ENCODE peak calls at places on chromosomes 5 and 9, in five cellular contexts. R is H1, G is GM12878, O is K562, T is HepG2. J is an unnamed sample.

GRCh38 chr5:170424629-170425028 is 35.5 kb upstream of the KCNMB1 start:
- DNase-seq in R (no peak), G (no peak), O (no peak), T (no peak), J (no peak)

GRCh38 chr9:115220339-115221009 is 102.5 kb upstream of the TNC start:
- DNase-seq in R (no peak), G (no peak), O (no peak), T (no peak), J (no peak)

GRCh38 chr5:35004200-35004599 is 43.5 kb downstream of the AGXT2 start:
- DNase-seq in R (no peak), G (no peak), O (no peak), T (no peak), J (no peak)

GRCh38 chr5:137144656-137145055 is 354.5 kb downstream of the SPOCK1 start:
- DNase-seq in R (no peak), G (no peak), O (no peak), T (no peak), J (no peak)

GRCh38 chr5:158979749-158980521 is 119.8 kb downstream of the EBF1 start:
- DNase-seq in R (no peak), G (no peak), O (no peak), T (no peak), J (no peak)

GRCh38 chr9:124503713-124504529 is 3.3 kb downstream of the NR5A1 start:
- DNase-seq in R (no peak), G (no peak), O (no peak), T (no peak), J (no peak)

GRCh38 chr5:79753087-79753486 is 63.5 kb downstream of the CMYA5 start:
- DNase-seq in R (no peak), G (no peak), O (no peak), T (no peak), J (no peak)

GRCh38 chr5:137221914-137222313 is 277.2 kb downstream of the SPOCK1 start:
- DNase-seq in R (no peak), G (no peak), O (no peak), T (no peak), J (no peak)

GRCh38 chr5:10018670-10019069 is 231.0 kb downstream of the ATPSCKMT start:
- DNase-seq in R (no peak), G (no peak), O (no peak), T (no peak), J (no peak)

GRCh38 chr5:39661026-39661779 is 236.4 kb upstream of the DAB2 start:
- DNase-seq in R (no peak), G (no peak), O (no peak), T (no peak), J (no peak)

GRCh38 chr9:81841326-81841725 is 86.9 kb upstream of the SPATA31D4 start:
- DNase-seq in R (no peak), G (no peak), O (no peak), T (no peak), J (no peak)

GRCh38 chr9:23375511-23375910 is 450.5 kb downstream of the ELAVL2 start:
- DNase-seq in R (no peak), G (no peak), O (no peak), T (no peak), J (no peak)

GRCh38 chr5:109281136-109281690 is 128.6 kb downstream of the PJA2 start:
- DNase-seq in R (no peak), G (no peak), O (no peak), T (no peak), J (no peak)

GRCh38 chr9:127386249-127386648 is 10.7 kb upstream of the SLC2A8 start:
- DNase-seq in R (no peak), G (no peak), O (no peak), T (no peak), J (no peak)

GRCh38 chr5:1484416-1485319 is 39.1 kb downstream of the LPCAT1 start:
- DNase-seq in R (no peak), G (peak), O (no peak), T (no peak), J (no peak)

GRCh38 chr9:22817181-22817580 is 370.6 kb downstream of the DMRTA1 start:
- DNase-seq in R (no peak), G (no peak), O (no peak), T (no peak), J (no peak)

GRCh38 chr9:77750981-77751340 is 102.8 kb upstream of the GNA14 start:
- DNase-seq in R (no peak), G (no peak), O (no peak), T (no peak), J (no peak)

GRCh38 chr9:96460470-96460869 is 10.5 kb downstream of the HABP4 start:
- DNase-seq in R (no peak), G (no peak), O (no peak), T (no peak), J (no peak)

GRCh38 chr9:14779566-14780022 is 57.1 kb upstream of the CER1 start:
- DNase-seq in R (no peak), G (no peak), O (no peak), T (no peak), J (no peak)

GRCh38 chr9:90455316-90455715 is 187.3 kb downstream of the DIRAS2 start:
- DNase-seq in R (no peak), G (no peak), O (no peak), T (no peak), J (no peak)

GRCh38 chr9:79763861-79764260 is 192.1 kb downstream of the TLE4 start:
- DNase-seq in R (no peak), G (no peak), O (no peak), T (no peak), J (no peak)
- TF ChIP-seq ATF3 in R (no peak), G (no peak), O (no peak), T (no peak), J (no peak)

DNA sequence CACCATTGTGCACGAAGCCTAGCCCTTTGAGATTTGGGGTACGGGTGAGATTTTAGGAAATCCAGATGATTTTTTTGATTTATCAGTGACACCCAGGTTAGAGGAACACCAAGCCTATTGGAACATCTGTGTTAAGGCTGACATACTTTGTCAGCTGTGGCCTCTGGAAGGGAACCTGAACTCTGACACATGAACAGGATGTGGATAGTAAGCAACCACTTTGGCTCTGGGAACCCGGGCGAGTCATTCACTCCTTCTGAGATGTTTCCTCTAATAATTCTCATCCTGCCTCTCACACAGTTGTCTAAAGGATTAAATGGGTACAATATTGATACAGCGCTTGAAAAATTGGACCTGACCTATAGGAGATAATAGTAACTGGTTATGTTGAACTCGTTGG is 67.8 kb downstream of the FGF1 start:
- DNase-seq in R (no peak), G (no peak), O (no peak), T (no peak), J (no peak)
- TF ChIP-seq SIN3A in R (no peak), G (no peak), O (no peak), T (no peak), J (no peak)

GRCh38 chr9:13171261-13171660 is 108.2 kb downstream of the MPDZ start:
- DNase-seq in R (no peak), G (no peak), O (no peak), T (no peak), J (no peak)
- TF ChIP-seq ATF3 in R (no peak), G (no peak), O (no peak), T (no peak), J (no peak)

GRCh38 chr5:50849554-50849953 is 183.1 kb downstream of the PARP8 start:
- DNase-seq in R (no peak), G (no peak), O (no peak), T (peak), J (no peak)
- TF ChIP-seq SIN3A in R (no peak), G (no peak), O (no peak), T (no peak), J (no peak)

GRCh38 chr9:121773286-121773953 is 122.0 kb downstream of the DAB2IP start:
- DNase-seq in R (no peak), G (no peak), O (no peak), T (no peak), J (no peak)
- TF ChIP-seq ATF3 in R (no peak), G (no peak), O (no peak), T (no peak), J (no peak)

DNA sequence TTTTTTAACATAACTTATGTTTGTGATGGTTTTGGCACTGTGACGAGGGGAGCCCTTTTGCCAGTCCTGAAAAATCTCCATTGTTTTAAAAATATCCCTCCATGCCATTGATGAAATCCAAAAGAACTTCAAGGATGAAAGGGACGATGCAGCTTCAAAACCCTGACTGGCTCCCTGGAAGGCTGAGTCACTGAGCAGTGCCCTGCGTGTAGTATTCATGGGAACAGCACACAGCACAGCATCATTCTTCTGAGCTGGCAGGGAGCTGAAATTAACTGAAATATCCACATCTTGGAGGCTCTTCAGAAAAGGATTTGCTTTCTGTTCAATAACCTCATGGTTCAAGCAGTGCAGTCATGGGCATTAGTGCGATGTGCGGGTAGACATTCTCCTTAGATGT is 29.7 kb downstream of the PDE4D start:
- DNase-seq in R (no peak), G (no peak), O (no peak), T (no peak), J (no peak)
- TF ChIP-seq SIN3A in R (no peak), G (no peak), O (no peak), T (no peak), J (no peak)